ENCODE peak calls at places on chromosomes 12 and 14, in six cellular contexts. X is fibroblast of lung; B is neural progenitor cell; Z is CD4-positive, CD25-positive, alpha-beta regulatory T cell; J is uterus; V is transverse colon. T is an unnamed sample.

GRCh38 chr12:19933924-19934323 is 434.4 kb upstream of the PDE3A start:
- DNase-seq in B (no peak), V (no peak), X (no peak), J (no peak), Z (no peak), T (no peak)

GRCh38 chr12:49403887-49404517 is 36.7 kb downstream of the SPATS2 start:
- DNase-seq in Z (no peak), J (no peak), B (no peak), X (no peak), V (no peak), T (peak; percentile 54)

GRCh38 chr14:89502966-89503365 is 85.9 kb upstream of the FOXN3 start:
- DNase-seq in Z (no peak), B (no peak), J (no peak), V (no peak), X (no peak), T (no peak)

GRCh38 chr12:101670007-101670671 is 27.3 kb upstream of the CHPT1 start:
- DNase-seq in B (peak; percentile 50), V (peak; percentile 58), J (peak; percentile 16), Z (peak; percentile 45), X (peak; percentile 67), T (peak; percentile 53)

GRCh38 chr14:63204407-63205280 is at the start of gene RHOJ:
- DNase-seq in X (peak; percentile 47), Z (no peak), B (peak; percentile 83), J (peak; percentile 39), V (peak; percentile 11), T (no peak)

GRCh38 chr12:50614167-50614762 is 109.5 kb downstream of the DIP2B start:
- DNase-seq in Z (no peak), X (no peak), V (no peak), B (no peak), J (no peak), T (no peak)

GRCh38 chr12:73235387-73235786 is 963.2 kb downstream of the TRHDE start:
- DNase-seq in J (no peak), Z (no peak), B (no peak), X (no peak), V (no peak), T (no peak)

GRCh38 chr14:53217283-53217994 is 64.3 kb upstream of the DDHD1 start:
- DNase-seq in B (peak; percentile 91), Z (peak; percentile 69), V (peak; percentile 77), X (peak; percentile 51), J (peak; percentile 27), T (peak; percentile 81)

GRCh38 chr12:121036810-121037326 is 2.2 kb downstream of the OASL start:
- DNase-seq in J (no peak), X (peak; percentile 23), Z (no peak), V (no peak), B (no peak), T (no peak)

GRCh38 chr12:9378430-9378835 is 170.2 kb upstream of the PZP start:
- DNase-seq in X (no peak), B (peak; percentile 58), Z (no peak), J (no peak), V (no peak), T (no peak)

GRCh38 chr12:21265932-21266331 is 68.8 kb downstream of the SLCO1A2 start:
- DNase-seq in X (no peak), J (no peak), B (no peak), Z (no peak), V (no peak), T (no peak)

GRCh38 chr12:58764100-58764953 is 156.0 kb downstream of the LRIG3 start:
- DNase-seq in J (no peak), B (no peak), V (no peak), X (no peak), Z (no peak), T (no peak)

GRCh38 chr12:27013606-27014084 is 539 bp downstream of the TM7SF3 start:
- DNase-seq in X (peak; percentile 48), B (peak; percentile 41), J (no peak), V (peak; percentile 10), Z (no peak), T (no peak)

GRCh38 chr12:6068226-6068625 is 56.2 kb downstream of the VWF start:
- DNase-seq in V (no peak), X (peak; percentile 28), Z (no peak), B (no peak), J (no peak), T (no peak)

GRCh38 chr14:96739511-96739910 is 57.7 kb upstream of the VRK1 start:
- DNase-seq in B (peak; percentile 35), X (no peak), Z (no peak), V (no peak), J (no peak), T (no peak)

GRCh38 chr14:54756656-54757392 is 145.8 kb downstream of the GCH1 start:
- DNase-seq in Z (no peak), X (no peak), V (no peak), B (no peak), J (no peak), T (no peak)

GRCh38 chr12:44774815-44775411 is 101.2 kb downstream of the NELL2 start:
- DNase-seq in B (peak; percentile 68), Z (peak; percentile 35), J (no peak), V (peak; percentile 29), X (no peak), T (peak; percentile 17)

GRCh38 chr12:130436741-130437501 is 99.2 kb downstream of the PIWIL1 start:
- DNase-seq in V (no peak), Z (no peak), X (no peak), B (no peak), J (no peak), T (no peak)

GRCh38 chr12:114697246-114697716 is 13.3 kb upstream of the TBX3 start:
- DNase-seq in B (no peak), J (no peak), V (no peak), X (no peak), Z (no peak), T (no peak)

GRCh38 chr12:45729233-45730115 is at the start of gene ARID2:
- DNase-seq in B (peak; percentile 84), X (peak; percentile 81), V (peak; percentile 74), Z (peak; percentile 73), J (peak; percentile 68), T (peak; percentile 88)

GRCh38 chr12:14910090-14910915 is 24.6 kb upstream of the MGP start:
- DNase-seq in X (no peak), B (no peak), J (no peak), V (no peak), Z (no peak), T (no peak)

GRCh38 chr12:119225454-119225853 is 46.7 kb downstream of the HSPB8 start:
- DNase-seq in Z (no peak), J (no peak), B (peak; percentile 33), X (no peak), V (no peak), T (no peak)

GRCh38 chr12:64181504-64182291 is 40.4 kb downstream of the KICS2 start:
- DNase-seq in X (peak; percentile 95), V (peak; percentile 51), B (peak; percentile 49), Z (no peak), J (peak; percentile 67), T (no peak)

GRCh38 chr12:54352022-54352531 is 12.2 kb downstream of the GPR84 start:
- DNase-seq in B (peak; percentile 91), V (peak; percentile 30), X (peak; percentile 62), J (peak; percentile 94), Z (peak; percentile 18), T (peak; percentile 48)

GRCh38 chr14:93161411-93161940 is 23.2 kb downstream of the MOAP1 start:
- DNase-seq in Z (no peak), B (no peak), X (no peak), J (no peak), V (no peak), T (no peak)

GRCh38 chr14:77141592-77142288 is at the start of gene ZDHHC22:
- DNase-seq in J (no peak), B (no peak), Z (no peak), V (no peak), X (no peak), T (no peak)
- H3K4me3 ChIP-seq in J (peak within 1 kb of the TSS; percentile 6), B (peak within 1 kb of the TSS; percentile 76), Z (no peak within 1 kb of the TSS), V (no peak within 1 kb of the TSS), X (no peak within 1 kb of the TSS), T (no peak within 1 kb of the TSS)

DNA sequence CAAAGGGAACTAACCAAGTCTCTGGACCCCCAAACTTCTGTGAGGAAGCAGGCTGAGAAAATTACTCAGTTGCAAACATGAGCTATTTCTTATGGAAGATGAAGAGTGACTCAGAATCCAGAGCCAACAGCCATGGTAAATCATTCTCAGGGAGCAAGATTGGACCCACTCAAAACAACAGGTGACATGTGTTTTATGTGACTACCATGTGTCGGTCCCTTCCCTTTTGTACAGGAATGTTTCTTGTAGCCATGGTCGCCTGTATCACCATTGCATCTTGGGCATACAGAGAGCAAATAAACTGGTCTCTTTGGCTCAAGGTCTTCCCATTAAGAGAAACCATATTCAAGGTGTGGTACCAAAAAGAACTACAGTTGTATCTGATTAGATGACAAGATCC is 75.4 kb upstream of the COCH start:
- DNase-seq in B (no peak), Z (no peak), J (no peak), X (no peak), V (no peak), T (no peak)
- H3K4me3 ChIP-seq in B (no peak overlapping the region), Z (no peak overlapping the region), J (no peak overlapping the region), X (no peak overlapping the region), V (no peak overlapping the region), T (no peak overlapping the region)

GRCh38 chr12:110248096-110248447 is 33.0 kb upstream of the ATP2A2 start:
- DNase-seq in V (no peak), X (no peak), J (no peak), B (no peak), Z (no peak), T (no peak)

GRCh38 chr12:110245278-110245868 is 35.7 kb upstream of the ATP2A2 start:
- DNase-seq in J (no peak), V (peak; percentile 81), B (peak; percentile 55), X (no peak), Z (peak; percentile 36), T (peak; percentile 21)

GRCh38 chr12:110249105-110249504 is 31.9 kb upstream of the ATP2A2 start:
- DNase-seq in J (no peak), V (no peak), Z (no peak), B (no peak), X (peak; percentile 70), T (no peak)

GRCh38 chr12:110246690-110247339 is 34.2 kb upstream of the ATP2A2 start:
- DNase-seq in V (no peak), X (no peak), J (no peak), Z (no peak), B (no peak), T (no peak)

DNA sequence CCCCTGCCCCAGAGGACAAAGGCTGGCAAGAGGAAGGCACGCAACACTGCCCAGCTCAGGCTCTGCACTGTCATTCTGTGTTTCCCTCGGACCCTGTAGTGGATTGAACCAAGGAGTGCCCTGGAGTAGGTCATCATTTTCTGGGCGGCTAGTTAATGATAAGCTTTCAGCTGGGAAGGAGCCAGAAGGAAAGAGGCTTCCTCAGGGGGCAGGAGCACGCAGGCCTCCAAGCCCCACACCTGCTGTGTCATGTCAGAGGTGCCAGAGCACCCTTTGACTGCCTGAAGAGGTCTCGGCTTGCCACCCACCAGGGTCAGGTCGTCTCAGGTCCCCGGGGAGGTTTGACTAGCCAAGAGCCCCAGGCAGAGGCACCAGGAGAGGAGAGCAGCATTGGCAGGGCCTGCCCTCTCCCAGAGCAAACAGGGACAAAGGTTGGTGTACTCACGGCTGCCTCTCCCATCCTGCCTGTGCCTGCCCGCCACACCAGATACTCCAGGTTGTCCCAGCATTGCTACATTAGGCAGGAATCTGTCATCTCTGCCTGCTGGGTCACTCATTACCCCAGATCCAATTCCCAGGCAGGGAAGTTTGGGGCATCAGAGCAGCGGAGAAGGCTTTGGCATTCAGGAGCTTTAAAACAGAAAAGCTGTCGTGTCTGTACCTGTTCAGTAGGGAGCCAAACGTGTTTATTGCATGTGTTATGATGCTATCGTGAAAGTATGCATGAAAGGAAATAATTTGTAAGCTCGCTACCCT is 33.5 kb upstream of the ATP2A2 start:
- DNase-seq in Z (no peak), V (peak; percentile 84), B (no peak), J (no peak), X (no peak), T (no peak)
- H3K4me3 ChIP-seq in Z (no peak overlapping the region), V (no peak overlapping the region), B (no peak overlapping the region), J (no peak overlapping the region), X (no peak overlapping the region), T (no peak overlapping the region)

GRCh38 chr12:104275689-104276088 is 27.9 kb upstream of the EID3 start:
- DNase-seq in X (no peak), B (no peak), V (no peak), J (no peak), Z (no peak), T (no peak)
- H3K4me3 ChIP-seq in X (no peak overlapping the region), B (no peak overlapping the region), V (no peak overlapping the region), J (no peak overlapping the region), Z (no peak overlapping the region), T (no peak overlapping the region)